ENCODE peak calls at places on chromosomes 12 and 14, in nine cellular contexts. M is tibial nerve, R is Caco-2, G is PC-9, H is IMR-90, Y is body of pancreas, S is keratinocyte, I is PC-3, O is stomach. T is an unnamed sample.

GRCh38 chr14:54253195-54253947 is 143.4 kb upstream of the CDKN3 start:
- DNase-seq in M (no peak), R (no peak), G (peak; percentile 53), H (peak; percentile 89), Y (no peak), S (peak; percentile 81), I (peak; percentile 99), O (no peak), T (peak; percentile 5)

GRCh38 chr14:22291406-22291805 is 297.6 kb downstream of the DAD1 start:
- DNase-seq in M (no peak), R (no peak), G (no peak), H (peak; percentile 66), Y (no peak), S (peak; percentile 44), I (peak; percentile 83), O (no peak), T (no peak)

GRCh38 chr12:131922772-131923171 is 6.3 kb upstream of the PUS1 start:
- DNase-seq in M (no peak), R (no peak), G (no peak), H (no peak), Y (no peak), S (no peak), I (no peak), O (no peak), T (no peak)

GRCh38 chr12:45214739-45215418 is 1.0 kb upstream of the ANO6 start:
- DNase-seq in M (no peak), R (no peak), G (no peak), H (peak; percentile 38), Y (peak; percentile 28), S (no peak), I (no peak), O (no peak), T (no peak)

GRCh38 chr12:79690156-79690605 is 583 bp downstream of the PAWR start:
- DNase-seq in M (peak; percentile 7), R (peak; percentile 65), G (no peak), H (peak; percentile 20), Y (no peak), S (no peak), I (peak; percentile 40), O (peak; percentile 41), T (no peak)

GRCh38 chr12:78338054-78338785 is 507.5 kb downstream of the NAV3 start:
- DNase-seq in M (no peak), R (no peak), G (no peak), H (no peak), Y (no peak), S (no peak), I (no peak), O (no peak), T (no peak)

GRCh38 chr12:96211989-96212388 is 17.8 kb downstream of the ELK3 start:
- DNase-seq in M (no peak), R (no peak), G (no peak), H (no peak), Y (no peak), S (no peak), I (no peak), O (no peak), T (no peak)

GRCh38 chr14:98404811-98405210 is 867.2 kb downstream of the BCL11B start:
- DNase-seq in M (no peak), R (no peak), G (no peak), H (no peak), Y (no peak), S (no peak), I (no peak), O (no peak), T (no peak)

GRCh38 chr12:99605-100004 is 33.0 kb downstream of the IQSEC3 start:
- DNase-seq in M (no peak), R (no peak), G (peak; percentile 10), H (peak; percentile 50), Y (no peak), S (no peak), I (no peak), O (no peak), T (no peak)

GRCh38 chr14:55191881-55192616 is 664 bp upstream of the DLGAP5 start:
- DNase-seq in M (no peak), R (no peak), G (no peak), H (no peak), Y (no peak), S (no peak), I (no peak), O (no peak), T (no peak)

GRCh38 chr12:25056011-25056410 is 107.1 kb upstream of the BCAT1 start:
- DNase-seq in M (no peak), R (no peak), G (no peak), H (no peak), Y (peak; percentile 71), S (peak; percentile 9), I (no peak), O (no peak), T (no peak)

GRCh38 chr12:28652239-28652638 is 462.0 kb downstream of the CCDC91 start:
- DNase-seq in M (no peak), R (no peak), G (no peak), H (peak; percentile 2), Y (no peak), S (no peak), I (peak; percentile 16), O (no peak), T (no peak)

GRCh38 chr12:93979189-93979588 is 169.2 kb upstream of the PLXNC1 start:
- DNase-seq in M (no peak), R (peak; percentile 6), G (no peak), H (peak; percentile 38), Y (peak; percentile 52), S (no peak), I (peak; percentile 65), O (peak; percentile 35), T (no peak)

GRCh38 chr12:112236386-112236785 is 111.0 kb downstream of the TRAFD1 start:
- DNase-seq in M (no peak), R (no peak), G (no peak), H (no peak), Y (no peak), S (no peak), I (no peak), O (no peak), T (no peak)

GRCh38 chr14:61281186-61281676 is at the start of gene TMEM30B:
- DNase-seq in M (no peak), R (peak; percentile 95), G (peak; percentile 98), H (no peak), Y (peak; percentile 96), S (peak; percentile 69), I (peak; percentile 99), O (peak; percentile 94), T (no peak)

GRCh38 chr14:46344327-46344937 is 307.1 kb downstream of the RPL10L start:
- DNase-seq in M (no peak), R (peak; percentile 39), G (peak; percentile 1), H (no peak), Y (no peak), S (no peak), I (peak; percentile 64), O (no peak), T (no peak)

GRCh38 chr12:1517007-1517406 is 77.4 kb downstream of the FBXL14 start:
- DNase-seq in M (no peak), R (peak; percentile 58), G (no peak), H (peak; percentile 82), Y (no peak), S (peak; percentile 54), I (peak; percentile 90), O (no peak), T (no peak)

GRCh38 chr12:87428701-87429277 is 600.4 kb downstream of the C12orf50 start:
- DNase-seq in M (no peak), R (no peak), G (no peak), H (peak; percentile 68), Y (no peak), S (no peak), I (peak; percentile 39), O (no peak), T (no peak)

GRCh38 chr12:47408171-47408871 is 297.5 kb downstream of the RPAP3 start:
- DNase-seq in M (no peak), R (peak; percentile 27), G (peak; percentile 49), H (no peak), Y (peak; percentile 51), S (no peak), I (peak; percentile 83), O (no peak), T (no peak)

GRCh38 chr14:35932659-35933159 is 106.6 kb downstream of the BRMS1L start:
- DNase-seq in M (no peak), R (peak; percentile 27), G (no peak), H (no peak), Y (no peak), S (no peak), I (peak; percentile 21), O (no peak), T (no peak)

GRCh38 chr12:127425474-127425873 is 841.5 kb upstream of the TMEM132C start:
- DNase-seq in M (no peak), R (no peak), G (no peak), H (no peak), Y (no peak), S (no peak), I (no peak), O (no peak), T (no peak)

DNA sequence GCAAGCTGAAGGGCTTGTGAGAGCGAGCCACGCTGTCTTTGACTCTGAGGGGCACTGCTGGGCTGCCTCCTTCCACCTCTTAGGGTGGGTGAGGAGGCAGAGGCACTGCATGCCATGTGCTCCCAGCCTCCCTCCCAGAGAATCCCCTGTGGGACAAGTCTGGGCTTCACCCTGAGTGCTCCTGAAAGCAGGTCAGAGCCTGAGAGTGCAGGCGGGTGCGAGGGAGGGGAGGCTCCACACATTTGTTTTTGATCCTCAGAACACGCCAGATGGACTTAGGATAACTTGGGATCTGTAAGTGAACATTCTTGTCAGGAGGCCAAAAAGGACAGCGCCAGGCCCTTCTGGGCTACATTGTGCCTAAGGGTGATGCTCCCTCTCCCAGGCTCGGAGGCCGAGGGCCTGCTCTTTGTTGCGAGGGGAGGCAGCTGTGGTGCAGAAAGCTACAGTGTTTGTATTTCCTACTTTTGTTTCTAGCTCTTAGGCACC is 155.4 kb downstream of the TMX1 start:
- DNase-seq in M (peak; percentile 38), R (no peak), G (peak; percentile 33), H (peak; percentile 89), Y (peak; percentile 22), S (peak; percentile 97), I (peak; percentile 71), O (no peak), T (no peak)
- TF ChIP-seq CTCF in M (no peak), R (no peak), G (no peak), H (peak; percentile 19), Y (no peak), S (peak; percentile 43), I (no peak), O (no peak), T (no peak)

GRCh38 chr12:31218203-31219025 is 107.5 kb downstream of the SINHCAF start:
- DNase-seq in M (no peak), R (no peak), G (no peak), H (no peak), Y (no peak), S (no peak), I (no peak), O (no peak), T (no peak)
- H3K4me1 ChIP-seq in M (no peaks in the 10 kb centered on the region), R (peaks cover 6% of the 10 kb centered on the region), G (no peaks in the 10 kb centered on the region), H (no peaks in the 10 kb centered on the region), Y (no peaks in the 10 kb centered on the region), S (peaks cover 8% of the 10 kb centered on the region), I (no peaks in the 10 kb centered on the region), O (no peaks in the 10 kb centered on the region), T (no peaks in the 10 kb centered on the region)

GRCh38 chr12:120767071-120768024 is 41.7 kb downstream of the ACADS start:
- DNase-seq in M (no peak), R (peak; percentile 58), G (no peak), H (no peak), Y (no peak), S (no peak), I (no peak), O (no peak), T (no peak)
- TF ChIP-seq CTCF in M (no peak), R (no peak), G (no peak), H (no peak), Y (no peak), S (no peak), I (no peak), O (no peak), T (no peak)

GRCh38 chr12:89085421-89085820 is 266.9 kb downstream of the DUSP6 start:
- DNase-seq in M (no peak), R (no peak), G (no peak), H (no peak), Y (no peak), S (no peak), I (no peak), O (no peak), T (no peak)
- H3K4me1 ChIP-seq in M (no peaks in the 10 kb centered on the region), R (peaks cover 38% of the 10 kb centered on the region), G (no peaks in the 10 kb centered on the region), H (peaks cover 4% of the 10 kb centered on the region), Y (peaks cover 25% of the 10 kb centered on the region), S (no peaks in the 10 kb centered on the region), I (peaks cover 8% of the 10 kb centered on the region), O (peaks cover 11% of the 10 kb centered on the region), T (no peaks in the 10 kb centered on the region)

T was measured in thoracic aorta.